ENCODE peak calls at places on chromosomes 11 and 22, in ten cellular contexts. One of them, this sample, is unnamed.

GRCh38 chr11:90779098-90779497 is 556.2 kb upstream of the CHORDC1 start:
- DNase-seq in tibial artery: no peak
- DNase-seq in AG04450: no peak
- DNase-seq in neural progenitor cell: no peak
- DNase-seq in heart right ventricle: no peak
- DNase-seq in K562: no peak
- DNase-seq in SJCRH30: no peak
- DNase-seq in CD4-positive, CD25-positive, alpha-beta regulatory T cell: no peak
- DNase-seq in esophagus squamous epithelium: no peak
- DNase-seq in aorta: no peak
- DNase-seq in this sample: no peak

GRCh38 chr22:20178922-20179227 is 28.0 kb upstream of the CCDC188 start:
- DNase-seq in tibial artery: no peak
- DNase-seq in AG04450: no peak
- DNase-seq in neural progenitor cell: no peak
- DNase-seq in heart right ventricle: no peak
- DNase-seq in K562: no peak
- DNase-seq in SJCRH30: no peak
- DNase-seq in CD4-positive, CD25-positive, alpha-beta regulatory T cell: no peak
- DNase-seq in esophagus squamous epithelium: no peak
- DNase-seq in aorta: no peak
- DNase-seq in this sample: no peak

GRCh38 chr22:19579113-19579811 is 55.1 kb upstream of the CLDN5 start:
- DNase-seq in tibial artery: no peak
- DNase-seq in AG04450: no peak
- DNase-seq in neural progenitor cell: no peak
- DNase-seq in heart right ventricle: no peak
- DNase-seq in K562: peak; percentile 38
- DNase-seq in SJCRH30: peak; percentile 36
- DNase-seq in CD4-positive, CD25-positive, alpha-beta regulatory T cell: no peak
- DNase-seq in esophagus squamous epithelium: no peak
- DNase-seq in aorta: no peak
- DNase-seq in this sample: no peak

GRCh38 chr22:47421846-47422245 is 659.4 kb downstream of the TBC1D22A start:
- DNase-seq in tibial artery: no peak
- DNase-seq in AG04450: no peak
- DNase-seq in neural progenitor cell: no peak
- DNase-seq in heart right ventricle: no peak
- DNase-seq in K562: no peak
- DNase-seq in SJCRH30: no peak
- DNase-seq in CD4-positive, CD25-positive, alpha-beta regulatory T cell: no peak
- DNase-seq in esophagus squamous epithelium: no peak
- DNase-seq in aorta: no peak
- DNase-seq in this sample: no peak

GRCh38 chr11:35318977-35319925 is 100.1 kb downstream of the SLC1A2 start:
- DNase-seq in tibial artery: no peak
- DNase-seq in AG04450: no peak
- DNase-seq in neural progenitor cell: no peak
- DNase-seq in heart right ventricle: no peak
- DNase-seq in K562: no peak
- DNase-seq in SJCRH30: no peak
- DNase-seq in CD4-positive, CD25-positive, alpha-beta regulatory T cell: no peak
- DNase-seq in esophagus squamous epithelium: no peak
- DNase-seq in aorta: no peak
- DNase-seq in this sample: no peak

GRCh38 chr22:29269230-29269604 is 1.1 kb downstream of the EWSR1 start:
- DNase-seq in tibial artery: no peak
- DNase-seq in AG04450: no peak
- DNase-seq in neural progenitor cell: no peak
- DNase-seq in heart right ventricle: no peak
- DNase-seq in K562: no peak
- DNase-seq in SJCRH30: no peak
- DNase-seq in CD4-positive, CD25-positive, alpha-beta regulatory T cell: no peak
- DNase-seq in esophagus squamous epithelium: no peak
- DNase-seq in aorta: no peak
- DNase-seq in this sample: no peak

GRCh38 chr11:132111781-132112380 is 741.5 kb downstream of the NTM start:
- DNase-seq in tibial artery: no peak
- DNase-seq in AG04450: peak; percentile 73
- DNase-seq in neural progenitor cell: no peak
- DNase-seq in heart right ventricle: no peak
- DNase-seq in K562: no peak
- DNase-seq in SJCRH30: no peak
- DNase-seq in CD4-positive, CD25-positive, alpha-beta regulatory T cell: no peak
- DNase-seq in esophagus squamous epithelium: no peak
- DNase-seq in aorta: no peak
- DNase-seq in this sample: no peak

GRCh38 chr22:45475063-45475747 is 27.5 kb upstream of the FBLN1 start:
- DNase-seq in tibial artery: no peak
- DNase-seq in AG04450: no peak
- DNase-seq in neural progenitor cell: no peak
- DNase-seq in heart right ventricle: no peak
- DNase-seq in K562: no peak
- DNase-seq in SJCRH30: peak; percentile 42
- DNase-seq in CD4-positive, CD25-positive, alpha-beta regulatory T cell: no peak
- DNase-seq in esophagus squamous epithelium: no peak
- DNase-seq in aorta: no peak
- DNase-seq in this sample: no peak

GRCh38 chr11:72078477-72078876 is 1.9 kb downstream of the NUMA1 start:
- DNase-seq in tibial artery: no peak
- DNase-seq in AG04450: no peak
- DNase-seq in neural progenitor cell: no peak
- DNase-seq in heart right ventricle: no peak
- DNase-seq in K562: no peak
- DNase-seq in SJCRH30: no peak
- DNase-seq in CD4-positive, CD25-positive, alpha-beta regulatory T cell: no peak
- DNase-seq in esophagus squamous epithelium: no peak
- DNase-seq in aorta: no peak
- DNase-seq in this sample: no peak

GRCh38 chr22:25419247-25420113 is 145.0 kb upstream of the GRK3 start:
- DNase-seq in tibial artery: peak; percentile 74
- DNase-seq in AG04450: no peak
- DNase-seq in neural progenitor cell: no peak
- DNase-seq in heart right ventricle: peak; percentile 16
- DNase-seq in K562: no peak
- DNase-seq in SJCRH30: peak; percentile 59
- DNase-seq in CD4-positive, CD25-positive, alpha-beta regulatory T cell: no peak
- DNase-seq in esophagus squamous epithelium: no peak
- DNase-seq in aorta: no peak
- DNase-seq in this sample: no peak

GRCh38 chr11:123299721-123300120 is 104.7 kb upstream of the CLMP start:
- DNase-seq in tibial artery: no peak
- DNase-seq in AG04450: no peak
- DNase-seq in neural progenitor cell: no peak
- DNase-seq in heart right ventricle: no peak
- DNase-seq in K562: no peak
- DNase-seq in SJCRH30: no peak
- DNase-seq in CD4-positive, CD25-positive, alpha-beta regulatory T cell: no peak
- DNase-seq in esophagus squamous epithelium: no peak
- DNase-seq in aorta: no peak
- DNase-seq in this sample: no peak

GRCh38 chr11:73818838-73819237 is 31.2 kb downstream of the MRPL48 start:
- DNase-seq in tibial artery: no peak
- DNase-seq in AG04450: no peak
- DNase-seq in neural progenitor cell: peak; percentile 4
- DNase-seq in heart right ventricle: no peak
- DNase-seq in K562: no peak
- DNase-seq in SJCRH30: no peak
- DNase-seq in CD4-positive, CD25-positive, alpha-beta regulatory T cell: no peak
- DNase-seq in esophagus squamous epithelium: no peak
- DNase-seq in aorta: no peak
- DNase-seq in this sample: no peak

GRCh38 chr22:18023509-18024275 is 669 bp downstream of the MICAL3 start:
- DNase-seq in tibial artery: peak; percentile 79
- DNase-seq in AG04450: peak; percentile 48
- DNase-seq in neural progenitor cell: peak; percentile 64
- DNase-seq in heart right ventricle: peak; percentile 74
- DNase-seq in K562: peak; percentile 60
- DNase-seq in SJCRH30: peak; percentile 66
- DNase-seq in CD4-positive, CD25-positive, alpha-beta regulatory T cell: peak; percentile 16
- DNase-seq in esophagus squamous epithelium: no peak
- DNase-seq in aorta: peak; percentile 92
- DNase-seq in this sample: no peak

GRCh38 chr11:126948563-126948962 is 52.0 kb downstream of the KIRREL3 start:
- DNase-seq in tibial artery: no peak
- DNase-seq in AG04450: no peak
- DNase-seq in neural progenitor cell: no peak
- DNase-seq in heart right ventricle: no peak
- DNase-seq in K562: no peak
- DNase-seq in SJCRH30: peak; percentile 6
- DNase-seq in CD4-positive, CD25-positive, alpha-beta regulatory T cell: no peak
- DNase-seq in esophagus squamous epithelium: no peak
- DNase-seq in aorta: no peak
- DNase-seq in this sample: no peak

GRCh38 chr11:119843760-119844330 is 114.8 kb upstream of the NECTIN1 start:
- DNase-seq in tibial artery: no peak
- DNase-seq in AG04450: no peak
- DNase-seq in neural progenitor cell: no peak
- DNase-seq in heart right ventricle: no peak
- DNase-seq in K562: peak; percentile 20
- DNase-seq in SJCRH30: no peak
- DNase-seq in CD4-positive, CD25-positive, alpha-beta regulatory T cell: no peak
- DNase-seq in esophagus squamous epithelium: no peak
- DNase-seq in aorta: no peak
- DNase-seq in this sample: no peak

GRCh38 chr11:119982517-119983239 is 155.2 kb downstream of the TRIM29 start:
- DNase-seq in tibial artery: no peak
- DNase-seq in AG04450: no peak
- DNase-seq in neural progenitor cell: no peak
- DNase-seq in heart right ventricle: no peak
- DNase-seq in K562: no peak
- DNase-seq in SJCRH30: no peak
- DNase-seq in CD4-positive, CD25-positive, alpha-beta regulatory T cell: no peak
- DNase-seq in esophagus squamous epithelium: no peak
- DNase-seq in aorta: no peak
- DNase-seq in this sample: no peak

GRCh38 chr11:49424136-49424535 is 215.7 kb upstream of the FOLH1 start:
- DNase-seq in tibial artery: no peak
- DNase-seq in AG04450: no peak
- DNase-seq in neural progenitor cell: no peak
- DNase-seq in heart right ventricle: no peak
- DNase-seq in K562: no peak
- DNase-seq in SJCRH30: no peak
- DNase-seq in CD4-positive, CD25-positive, alpha-beta regulatory T cell: no peak
- DNase-seq in esophagus squamous epithelium: no peak
- DNase-seq in aorta: no peak
- DNase-seq in this sample: no peak

GRCh38 chr11:95268386-95268785 is 37.4 kb upstream of the SESN3 start:
- DNase-seq in tibial artery: no peak
- DNase-seq in AG04450: no peak
- DNase-seq in neural progenitor cell: no peak
- DNase-seq in heart right ventricle: no peak
- DNase-seq in K562: no peak
- DNase-seq in SJCRH30: no peak
- DNase-seq in CD4-positive, CD25-positive, alpha-beta regulatory T cell: no peak
- DNase-seq in esophagus squamous epithelium: no peak
- DNase-seq in aorta: no peak
- DNase-seq in this sample: no peak

GRCh38 chr11:118916842-118917388 is 8.8 kb downstream of the BCL9L start:
- DNase-seq in tibial artery: peak; percentile 84
- DNase-seq in AG04450: no peak
- DNase-seq in neural progenitor cell: peak; percentile 79
- DNase-seq in heart right ventricle: peak; percentile 57
- DNase-seq in K562: no peak
- DNase-seq in SJCRH30: no peak
- DNase-seq in CD4-positive, CD25-positive, alpha-beta regulatory T cell: no peak
- DNase-seq in esophagus squamous epithelium: no peak
- DNase-seq in aorta: no peak
- DNase-seq in this sample: no peak

GRCh38 chr11:44590769-44591168 is 25.3 kb downstream of the CD82 start:
- DNase-seq in tibial artery: no peak
- DNase-seq in AG04450: no peak
- DNase-seq in neural progenitor cell: no peak
- DNase-seq in heart right ventricle: no peak
- DNase-seq in K562: no peak
- DNase-seq in SJCRH30: no peak
- DNase-seq in CD4-positive, CD25-positive, alpha-beta regulatory T cell: no peak
- DNase-seq in esophagus squamous epithelium: no peak
- DNase-seq in aorta: no peak
- DNase-seq in this sample: no peak

GRCh38 chr11:46727952-46728658 is 9.1 kb downstream of the F2 start:
- DNase-seq in tibial artery: no peak
- DNase-seq in AG04450: no peak
- DNase-seq in neural progenitor cell: no peak
- DNase-seq in heart right ventricle: no peak
- DNase-seq in K562: no peak
- DNase-seq in SJCRH30: no peak
- DNase-seq in CD4-positive, CD25-positive, alpha-beta regulatory T cell: no peak
- DNase-seq in esophagus squamous epithelium: no peak
- DNase-seq in aorta: peak; percentile 70
- DNase-seq in this sample: no peak

GRCh38 chr22:43376765-43377485 is 33.8 kb upstream of the SCUBE1 start:
- DNase-seq in tibial artery: no peak
- DNase-seq in AG04450: no peak
- DNase-seq in neural progenitor cell: no peak
- DNase-seq in heart right ventricle: no peak
- DNase-seq in K562: no peak
- DNase-seq in SJCRH30: no peak
- DNase-seq in CD4-positive, CD25-positive, alpha-beta regulatory T cell: no peak
- DNase-seq in esophagus squamous epithelium: no peak
- DNase-seq in aorta: peak; percentile 60
- DNase-seq in this sample: peak; percentile 68
- H3K27ac ChIP-seq in tibial artery: no peak overlapping the region
- H3K27ac ChIP-seq in AG04450: no peak overlapping the region
- H3K27ac ChIP-seq in neural progenitor cell: no peak overlapping the region
- H3K27ac ChIP-seq in heart right ventricle: no peak overlapping the region
- H3K27ac ChIP-seq in K562: no peak overlapping the region
- H3K27ac ChIP-seq in SJCRH30: no peak overlapping the region
- H3K27ac ChIP-seq in CD4-positive, CD25-positive, alpha-beta regulatory T cell: no peak overlapping the region
- H3K27ac ChIP-seq in esophagus squamous epithelium: no peak overlapping the region
- H3K27ac ChIP-seq in aorta: peak overlapping the region; percentile 48
- H3K27ac ChIP-seq in this sample: no peak overlapping the region

GRCh38 chr11:114182471-114182968 is 113.7 kb upstream of the NNMT start:
- DNase-seq in tibial artery: no peak
- DNase-seq in AG04450: no peak
- DNase-seq in neural progenitor cell: no peak
- DNase-seq in heart right ventricle: no peak
- DNase-seq in K562: no peak
- DNase-seq in SJCRH30: no peak
- DNase-seq in CD4-positive, CD25-positive, alpha-beta regulatory T cell: no peak
- DNase-seq in esophagus squamous epithelium: no peak
- DNase-seq in aorta: peak; percentile 20
- DNase-seq in this sample: no peak
- H3K27ac ChIP-seq in tibial artery: peak overlapping the region; percentile 98
- H3K27ac ChIP-seq in AG04450: no peak overlapping the region
- H3K27ac ChIP-seq in neural progenitor cell: no peak overlapping the region
- H3K27ac ChIP-seq in heart right ventricle: peak overlapping the region; percentile 49
- H3K27ac ChIP-seq in K562: no peak overlapping the region
- H3K27ac ChIP-seq in SJCRH30: no peak overlapping the region
- H3K27ac ChIP-seq in CD4-positive, CD25-positive, alpha-beta regulatory T cell: peak overlapping the region; percentile 79
- H3K27ac ChIP-seq in esophagus squamous epithelium: peak overlapping the region; percentile 96
- H3K27ac ChIP-seq in aorta: peak overlapping the region; percentile 6
- H3K27ac ChIP-seq in this sample: peak overlapping the region; percentile 21

GRCh38 chr11:64870893-64871849 is 7.2 kb downstream of the EHD1 start:
- DNase-seq in tibial artery: no peak
- DNase-seq in AG04450: no peak
- DNase-seq in neural progenitor cell: no peak
- DNase-seq in heart right ventricle: no peak
- DNase-seq in K562: no peak
- DNase-seq in SJCRH30: no peak
- DNase-seq in CD4-positive, CD25-positive, alpha-beta regulatory T cell: no peak
- DNase-seq in esophagus squamous epithelium: no peak
- DNase-seq in aorta: peak; percentile 72
- DNase-seq in this sample: no peak
- H3K27ac ChIP-seq in tibial artery: peak overlapping the region; percentile 91
- H3K27ac ChIP-seq in AG04450: peak overlapping the region; percentile 95
- H3K27ac ChIP-seq in neural progenitor cell: peak overlapping the region; percentile 37
- H3K27ac ChIP-seq in heart right ventricle: peak overlapping the region; percentile 68
- H3K27ac ChIP-seq in K562: peak overlapping the region; percentile 66
- H3K27ac ChIP-seq in SJCRH30: peak overlapping the region; percentile 83
- H3K27ac ChIP-seq in CD4-positive, CD25-positive, alpha-beta regulatory T cell: peak overlapping the region; percentile 80
- H3K27ac ChIP-seq in esophagus squamous epithelium: peak overlapping the region; percentile 92
- H3K27ac ChIP-seq in aorta: peak overlapping the region; percentile 75
- H3K27ac ChIP-seq in this sample: peak overlapping the region; percentile 5

GRCh38 chr22:24401824-24402434 is 25.5 kb upstream of the ADORA2A start:
- DNase-seq in tibial artery: no peak
- DNase-seq in AG04450: no peak
- DNase-seq in neural progenitor cell: no peak
- DNase-seq in heart right ventricle: no peak
- DNase-seq in K562: no peak
- DNase-seq in SJCRH30: no peak
- DNase-seq in CD4-positive, CD25-positive, alpha-beta regulatory T cell: no peak
- DNase-seq in esophagus squamous epithelium: no peak
- DNase-seq in aorta: no peak
- DNase-seq in this sample: no peak
- H3K27ac ChIP-seq in tibial artery: peak overlapping the region; percentile 75
- H3K27ac ChIP-seq in AG04450: no peak overlapping the region
- H3K27ac ChIP-seq in neural progenitor cell: no peak overlapping the region
- H3K27ac ChIP-seq in heart right ventricle: peak overlapping the region; percentile 88
- H3K27ac ChIP-seq in K562: no peak overlapping the region
- H3K27ac ChIP-seq in SJCRH30: no peak overlapping the region
- H3K27ac ChIP-seq in CD4-positive, CD25-positive, alpha-beta regulatory T cell: no peak overlapping the region
- H3K27ac ChIP-seq in esophagus squamous epithelium: peak overlapping the region; percentile 56
- H3K27ac ChIP-seq in aorta: peak overlapping the region; percentile 83
- H3K27ac ChIP-seq in this sample: no peak overlapping the region